ENCODE peak calls at places on chromosomes 6 and 20, in five cellular contexts. One of them, this sample, is unnamed.
A peak's percentile ranks its signal among the peaks of the same experiment; 100 is the strongest.

GRCh38 chr6:13924146-13924948 is 405 bp upstream of the RNF182 start:
- DNase-seq in AG10803: peak; percentile 42
- DNase-seq in fibroblast of pulmonary artery: peak; percentile 37
- DNase-seq in left ventricle myocardium inferior: peak; percentile 25
- DNase-seq in mammary epithelial cell: no peak
- DNase-seq in this sample: peak; percentile 1

GRCh38 chr6:26520088-26520839 is 17.9 kb upstream of the HMGN4 start:
- DNase-seq in AG10803: no peak
- DNase-seq in fibroblast of pulmonary artery: no peak
- DNase-seq in left ventricle myocardium inferior: no peak
- DNase-seq in mammary epithelial cell: no peak
- DNase-seq in this sample: no peak

GRCh38 chr6:62707914-62708313 is 421.9 kb upstream of the KHDRBS2 start:
- DNase-seq in AG10803: no peak
- DNase-seq in fibroblast of pulmonary artery: no peak
- DNase-seq in left ventricle myocardium inferior: no peak
- DNase-seq in mammary epithelial cell: no peak
- DNase-seq in this sample: no peak

GRCh38 chr6:166244353-166245045 is 63.7 kb downstream of the PRR18 start:
- DNase-seq in AG10803: no peak
- DNase-seq in fibroblast of pulmonary artery: no peak
- DNase-seq in left ventricle myocardium inferior: no peak
- DNase-seq in mammary epithelial cell: no peak
- DNase-seq in this sample: no peak

GRCh38 chr6:44126320-44127149 is 717 bp downstream of the MRPL14 start:
- DNase-seq in AG10803: peak; percentile 71
- DNase-seq in fibroblast of pulmonary artery: peak; percentile 68
- DNase-seq in left ventricle myocardium inferior: peak; percentile 30
- DNase-seq in mammary epithelial cell: peak; percentile 79
- DNase-seq in this sample: no peak

GRCh38 chr6:55047433-55048044 is 126.8 kb upstream of the HCRTR2 start:
- DNase-seq in AG10803: no peak
- DNase-seq in fibroblast of pulmonary artery: no peak
- DNase-seq in left ventricle myocardium inferior: no peak
- DNase-seq in mammary epithelial cell: no peak
- DNase-seq in this sample: no peak

GRCh38 chr6:156175433-156175832 is 601.7 kb upstream of the ARID1B start:
- DNase-seq in AG10803: no peak
- DNase-seq in fibroblast of pulmonary artery: no peak
- DNase-seq in left ventricle myocardium inferior: no peak
- DNase-seq in mammary epithelial cell: no peak
- DNase-seq in this sample: no peak

GRCh38 chr6:32271427-32271826 is 47.6 kb upstream of the NOTCH4 start:
- DNase-seq in AG10803: no peak
- DNase-seq in fibroblast of pulmonary artery: no peak
- DNase-seq in left ventricle myocardium inferior: no peak
- DNase-seq in mammary epithelial cell: no peak
- DNase-seq in this sample: no peak

GRCh38 chr6:73857341-73857890 is 161.4 kb downstream of the CD109 start:
- DNase-seq in AG10803: no peak
- DNase-seq in fibroblast of pulmonary artery: no peak
- DNase-seq in left ventricle myocardium inferior: no peak
- DNase-seq in mammary epithelial cell: no peak
- DNase-seq in this sample: no peak

GRCh38 chr6:169861431-169862045 is 110.1 kb downstream of the ERMARD start:
- DNase-seq in AG10803: no peak
- DNase-seq in fibroblast of pulmonary artery: no peak
- DNase-seq in left ventricle myocardium inferior: no peak
- DNase-seq in mammary epithelial cell: no peak
- DNase-seq in this sample: no peak

GRCh38 chr6:131816869-131817268 is 9.0 kb downstream of the ENPP1 start:
- DNase-seq in AG10803: no peak
- DNase-seq in fibroblast of pulmonary artery: no peak
- DNase-seq in left ventricle myocardium inferior: no peak
- DNase-seq in mammary epithelial cell: no peak
- DNase-seq in this sample: no peak

GRCh38 chr6:99119109-99120031 is 171.6 kb upstream of the FBXL4 start:
- DNase-seq in AG10803: peak; percentile 43
- DNase-seq in fibroblast of pulmonary artery: peak; percentile 55
- DNase-seq in left ventricle myocardium inferior: no peak
- DNase-seq in mammary epithelial cell: peak; percentile 48
- DNase-seq in this sample: peak; percentile 5

GRCh38 chr20:10179574-10180298 is 38.9 kb upstream of the SNAP25 start:
- DNase-seq in AG10803: no peak
- DNase-seq in fibroblast of pulmonary artery: peak; percentile 3
- DNase-seq in left ventricle myocardium inferior: no peak
- DNase-seq in mammary epithelial cell: no peak
- DNase-seq in this sample: no peak

GRCh38 chr20:37968726-37969401 is 64.4 kb downstream of the TTI1 start:
- DNase-seq in AG10803: peak; percentile 5
- DNase-seq in fibroblast of pulmonary artery: no peak
- DNase-seq in left ventricle myocardium inferior: no peak
- DNase-seq in mammary epithelial cell: no peak
- DNase-seq in this sample: no peak

GRCh38 chr20:35757098-35757705 is 14.6 kb upstream of the PHF20 start:
- DNase-seq in AG10803: no peak
- DNase-seq in fibroblast of pulmonary artery: no peak
- DNase-seq in left ventricle myocardium inferior: no peak
- DNase-seq in mammary epithelial cell: no peak
- DNase-seq in this sample: no peak

GRCh38 chr20:48617481-48617880 is 210.3 kb downstream of the PREX1 start:
- DNase-seq in AG10803: no peak
- DNase-seq in fibroblast of pulmonary artery: no peak
- DNase-seq in left ventricle myocardium inferior: no peak
- DNase-seq in mammary epithelial cell: no peak
- DNase-seq in this sample: no peak

GRCh38 chr20:13302647-13303425 is 81.8 kb downstream of the ISM1 start:
- DNase-seq in AG10803: peak; percentile 12
- DNase-seq in fibroblast of pulmonary artery: peak; percentile 34
- DNase-seq in left ventricle myocardium inferior: no peak
- DNase-seq in mammary epithelial cell: peak; percentile 30
- DNase-seq in this sample: no peak

GRCh38 chr6:50608421-50608820 is 104.9 kb upstream of the TFAP2D start:
- DNase-seq in AG10803: no peak
- DNase-seq in fibroblast of pulmonary artery: no peak
- DNase-seq in left ventricle myocardium inferior: no peak
- DNase-seq in mammary epithelial cell: no peak
- DNase-seq in this sample: no peak

GRCh38 chr20:528923-529594 is 14.5 kb downstream of the CSNK2A1 start:
- DNase-seq in AG10803: peak; percentile 88
- DNase-seq in fibroblast of pulmonary artery: peak; percentile 81
- DNase-seq in left ventricle myocardium inferior: no peak
- DNase-seq in mammary epithelial cell: peak; percentile 93
- DNase-seq in this sample: peak; percentile 68

GRCh38 chr6:12467706-12468670 is 177.8 kb downstream of the EDN1 start:
- DNase-seq in AG10803: peak; percentile 96
- DNase-seq in fibroblast of pulmonary artery: peak; percentile 64
- DNase-seq in left ventricle myocardium inferior: no peak
- DNase-seq in mammary epithelial cell: peak; percentile 41
- DNase-seq in this sample: no peak

GRCh38 chr6:170125447-170126300 is 165.2 kb downstream of the DLL1 start:
- DNase-seq in AG10803: no peak
- DNase-seq in fibroblast of pulmonary artery: no peak
- DNase-seq in left ventricle myocardium inferior: no peak
- DNase-seq in mammary epithelial cell: no peak
- DNase-seq in this sample: no peak

GRCh38 chr6:139290787-139291294 is 957 bp downstream of the TXLNB start:
- DNase-seq in AG10803: peak; percentile 42
- DNase-seq in fibroblast of pulmonary artery: peak; percentile 72
- DNase-seq in left ventricle myocardium inferior: no peak
- DNase-seq in mammary epithelial cell: no peak
- DNase-seq in this sample: no peak

GRCh38 chr6:137403855-137404254 is 90.3 kb downstream of the OLIG3 start:
- DNase-seq in AG10803: no peak
- DNase-seq in fibroblast of pulmonary artery: no peak
- DNase-seq in left ventricle myocardium inferior: no peak
- DNase-seq in mammary epithelial cell: no peak
- DNase-seq in this sample: no peak

GRCh38 chr20:56932575-56933330 is 303.6 kb downstream of the TFAP2C start:
- DNase-seq in AG10803: no peak
- DNase-seq in fibroblast of pulmonary artery: no peak
- DNase-seq in left ventricle myocardium inferior: no peak
- DNase-seq in mammary epithelial cell: no peak
- DNase-seq in this sample: no peak

GRCh38 chr6:135860361-135860760 is 8.9 kb downstream of the PDE7B start:
- DNase-seq in AG10803: no peak
- DNase-seq in fibroblast of pulmonary artery: no peak
- DNase-seq in left ventricle myocardium inferior: no peak
- DNase-seq in mammary epithelial cell: no peak
- DNase-seq in this sample: no peak

GRCh38 chr20:8780926-8781325 is 288.0 kb upstream of the PLCB4 start:
- DNase-seq in AG10803: no peak
- DNase-seq in fibroblast of pulmonary artery: no peak
- DNase-seq in left ventricle myocardium inferior: no peak
- DNase-seq in mammary epithelial cell: no peak
- DNase-seq in this sample: no peak

DNA sequence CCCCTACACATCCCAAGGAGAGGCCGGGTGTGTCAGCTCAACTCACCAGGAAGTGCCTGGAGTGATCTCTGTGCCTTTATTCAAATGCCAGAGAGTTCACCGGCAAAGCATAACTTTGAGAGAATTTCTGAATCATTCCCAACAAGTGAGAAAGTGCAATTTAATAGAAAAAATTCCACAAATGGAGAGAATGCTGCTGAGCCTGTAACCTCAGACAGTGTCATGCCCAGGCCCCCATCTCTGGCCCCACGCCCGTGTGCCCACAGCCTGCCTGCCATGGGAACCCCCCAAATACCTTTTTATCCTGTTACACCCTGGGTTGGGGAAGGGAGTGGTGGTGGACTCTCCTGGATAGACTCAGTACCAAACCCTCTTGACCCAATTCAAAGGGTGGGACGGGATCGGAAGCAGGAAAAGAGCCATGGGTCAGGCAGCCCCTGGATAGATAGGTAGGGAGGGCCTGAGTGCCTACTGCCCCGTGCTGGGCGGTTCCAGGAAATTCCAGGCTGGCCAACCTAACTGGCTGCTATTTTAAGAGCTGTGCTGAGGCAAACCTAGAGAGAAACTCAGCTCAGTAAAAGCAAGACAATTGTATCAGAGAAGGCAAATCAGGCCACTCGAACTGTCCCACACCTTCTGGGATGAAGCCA is 179.0 kb upstream of the FOXA2 start:
- DNase-seq in AG10803: peak; percentile 18
- DNase-seq in fibroblast of pulmonary artery: peak; percentile 68
- DNase-seq in left ventricle myocardium inferior: peak; percentile 46
- DNase-seq in mammary epithelial cell: peak; percentile 91
- DNase-seq in this sample: no peak
- H3K4me3 ChIP-seq in AG10803: no peak overlapping the region
- H3K4me3 ChIP-seq in fibroblast of pulmonary artery: no peak overlapping the region
- H3K4me3 ChIP-seq in left ventricle myocardium inferior: peak overlapping the region; percentile 44
- H3K4me3 ChIP-seq in mammary epithelial cell: no peak overlapping the region
- H3K4me3 ChIP-seq in this sample: no peak overlapping the region

GRCh38 chr6:1474205-1474604 is 84.8 kb downstream of the FOXF2 start:
- DNase-seq in AG10803: no peak
- DNase-seq in fibroblast of pulmonary artery: no peak
- DNase-seq in left ventricle myocardium inferior: no peak
- DNase-seq in mammary epithelial cell: no peak
- DNase-seq in this sample: no peak
- TF ChIP-seq CTCF in AG10803: peak; percentile 11
- TF ChIP-seq CTCF in fibroblast of pulmonary artery: no peak
- TF ChIP-seq CTCF in left ventricle myocardium inferior: no peak
- TF ChIP-seq CTCF in mammary epithelial cell: peak; percentile 30
- TF ChIP-seq CTCF in this sample: no peak

GRCh38 chr6:89035252-89036106 is 45.1 kb upstream of the PNRC1 start:
- DNase-seq in AG10803: peak; percentile 99
- DNase-seq in fibroblast of pulmonary artery: peak; percentile 100
- DNase-seq in left ventricle myocardium inferior: peak; percentile 78
- DNase-seq in mammary epithelial cell: peak; percentile 100
- DNase-seq in this sample: peak; percentile 96
- H3K4me3 ChIP-seq in AG10803: peak overlapping the region; percentile 44
- H3K4me3 ChIP-seq in fibroblast of pulmonary artery: peak overlapping the region; percentile 36
- H3K4me3 ChIP-seq in left ventricle myocardium inferior: peak overlapping the region; percentile 49
- H3K4me3 ChIP-seq in mammary epithelial cell: peak overlapping the region; percentile 37
- H3K4me3 ChIP-seq in this sample: no peak overlapping the region

DNA sequence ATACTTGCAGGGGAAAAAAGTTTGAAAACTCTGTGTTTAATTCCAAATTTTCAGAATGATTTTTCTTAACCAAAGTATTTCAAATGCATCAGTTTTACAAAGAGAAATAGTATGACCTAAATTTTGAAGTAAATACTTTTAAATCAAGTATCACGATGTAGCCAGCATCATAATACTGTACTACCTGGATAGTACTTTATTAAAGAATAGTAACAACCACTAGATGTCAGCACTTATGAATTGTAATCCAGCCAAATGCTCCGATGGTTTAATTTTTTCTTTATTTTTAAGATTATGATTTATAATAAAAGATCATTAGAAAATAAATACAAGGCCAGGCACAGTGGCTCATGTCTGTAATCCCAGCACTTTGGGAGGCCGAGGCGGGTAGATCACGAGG is 37.2 kb upstream of the HACE1 start:
- DNase-seq in AG10803: no peak
- DNase-seq in fibroblast of pulmonary artery: peak; percentile 4
- DNase-seq in left ventricle myocardium inferior: no peak
- DNase-seq in mammary epithelial cell: no peak
- DNase-seq in this sample: no peak
- TF ChIP-seq CTCF in AG10803: peak; percentile 33
- TF ChIP-seq CTCF in fibroblast of pulmonary artery: peak; percentile 21
- TF ChIP-seq CTCF in left ventricle myocardium inferior: peak; percentile 30
- TF ChIP-seq CTCF in mammary epithelial cell: peak; percentile 41
- TF ChIP-seq CTCF in this sample: peak; percentile 5